ENCODE peak calls at places on chromosomes 1 and 21, in ten cellular contexts. P is tibial artery; N is Panc1; D is uterus; J is CD4-positive, alpha-beta memory T cell; G is heart left ventricle; C is HepG2; W is pancreas; E is colonic mucosa; O is naive thymus-derived CD4-positive, alpha-beta T cell. X is an unnamed sample.

GRCh38 chr1:152969036-152969435 is 1.4 kb upstream of the SPRR4 start:
- DNase-seq in J (no peak), E (no peak), D (no peak), W (no peak), C (no peak), G (no peak), P (no peak), O (no peak), N (no peak), X (no peak)

GRCh38 chr21:29347274-29347681 is 48.6 kb downstream of the BACH1 start:
- DNase-seq in P (peak; percentile 33), E (no peak), O (no peak), G (no peak), W (no peak), N (no peak), D (no peak), C (peak; percentile 27), J (no peak), X (no peak)

GRCh38 chr1:180249725-180250498 is 19.8 kb downstream of the LHX4 start:
- DNase-seq in C (no peak), W (no peak), O (no peak), N (no peak), J (no peak), E (no peak), P (no peak), G (no peak), D (no peak), X (no peak)

GRCh38 chr21:43861716-43862115 is 3.3 kb upstream of the AGPAT3 start:
- DNase-seq in N (no peak), G (no peak), P (no peak), J (no peak), D (no peak), O (peak; percentile 21), C (no peak), W (no peak), E (no peak), X (no peak)

GRCh38 chr1:177780096-177780700 is 189.7 kb downstream of the SEC16B start:
- DNase-seq in E (no peak), D (no peak), N (peak; percentile 20), C (peak; percentile 63), W (no peak), O (no peak), J (no peak), P (no peak), G (no peak), X (no peak)

GRCh38 chr1:87242445-87243185 is 86.1 kb upstream of the LMO4 start:
- DNase-seq in E (no peak), J (no peak), O (no peak), G (no peak), W (no peak), D (no peak), C (no peak), P (no peak), N (no peak), X (no peak)

GRCh38 chr1:223732993-223733798 is 20.9 kb downstream of the CAPN2 start:
- DNase-seq in W (no peak), D (no peak), E (no peak), G (peak; percentile 60), O (no peak), C (peak; percentile 23), P (no peak), J (no peak), N (no peak), X (no peak)

GRCh38 chr21:42622284-42622683 is 31.1 kb upstream of the PDE9A start:
- DNase-seq in W (no peak), D (peak; percentile 3), J (no peak), E (no peak), C (no peak), G (no peak), P (no peak), N (no peak), O (no peak), X (no peak)

GRCh38 chr1:32861904-32862698 is 8.6 kb downstream of the FNDC5 start:
- DNase-seq in E (no peak), O (no peak), N (no peak), G (no peak), J (no peak), P (no peak), D (no peak), C (no peak), W (no peak), X (no peak)

GRCh38 chr21:15498455-15498854 is 231.3 kb upstream of the USP25 start:
- DNase-seq in G (no peak), D (no peak), P (no peak), W (no peak), N (no peak), C (no peak), O (no peak), E (no peak), J (no peak), X (no peak)

GRCh38 chr1:181793826-181794225 is 267.7 kb downstream of the ZNF648 start:
- DNase-seq in W (no peak), D (no peak), E (no peak), J (no peak), C (no peak), P (no peak), G (no peak), O (no peak), N (no peak), X (no peak)

GRCh38 chr21:36297938-36298572 is 21.9 kb upstream of the MORC3 start:
- DNase-seq in J (peak; percentile 81), P (peak; percentile 66), E (peak; percentile 91), G (peak; percentile 53), W (no peak), N (no peak), D (peak; percentile 23), C (peak; percentile 5), O (peak; percentile 89), X (no peak)

GRCh38 chr21:27734146-27734545 is 767.3 kb upstream of the ADAMTS5 start:
- DNase-seq in J (no peak), G (no peak), E (no peak), D (no peak), P (no peak), N (no peak), C (no peak), W (no peak), O (no peak), X (no peak)

GRCh38 chr1:178543291-178543609 is 30.3 kb downstream of the TEX35 start:
- DNase-seq in N (no peak), C (no peak), G (no peak), W (no peak), J (peak; percentile 9), P (no peak), O (peak; percentile 11), D (no peak), E (no peak), X (no peak)

GRCh38 chr21:16308269-16308668 is 578.5 kb downstream of the USP25 start:
- DNase-seq in W (no peak), O (no peak), J (no peak), N (no peak), C (no peak), E (no peak), P (no peak), G (no peak), D (no peak), X (no peak)

GRCh38 chr1:110960777-110961420 is 2.8 kb downstream of the LRIF1 start:
- DNase-seq in E (no peak), O (no peak), J (no peak), D (no peak), G (no peak), W (no peak), P (no peak), C (no peak), N (no peak), X (no peak)
- H3K9me3 ChIP-seq in E (no peaks in the 10 kb centered on the region), O (peaks cover 11% of the 10 kb centered on the region), J (peaks cover 10% of the 10 kb centered on the region), D (peaks cover 4% of the 10 kb centered on the region), G (peaks cover 6% of the 10 kb centered on the region), W (no peaks in the 10 kb centered on the region), P (no peaks in the 10 kb centered on the region), C (no peaks in the 10 kb centered on the region), N (no peaks in the 10 kb centered on the region), X (peaks cover 5% of the 10 kb centered on the region)

GRCh38 chr1:203858975-203859374 is 2.4 kb upstream of the SNRPE start:
- DNase-seq in G (no peak), D (no peak), O (no peak), W (no peak), P (no peak), J (no peak), N (no peak), E (no peak), C (no peak), X (no peak)
- H3K4me3 ChIP-seq in G (no peak overlapping the region), D (no peak overlapping the region), O (no peak overlapping the region), W (no peak overlapping the region), P (no peak overlapping the region), J (no peak overlapping the region), N (no peak overlapping the region), E (no peak overlapping the region), C (no peak overlapping the region), X (no peak overlapping the region)

GRCh38 chr21:7953058-7953457 is 2568.3 kb upstream of the TPTE start:
- DNase-seq in G (no peak), C (no peak), O (no peak), W (no peak), D (no peak), J (no peak), E (no peak), P (no peak), N (no peak), X (no peak)

GRCh38 chr21:7951854-7952519 is 2569.4 kb upstream of the TPTE start:
- DNase-seq in D (no peak), G (no peak), J (no peak), P (no peak), N (no peak), W (no peak), C (no peak), O (no peak), E (no peak), X (no peak)

GRCh38 chr21:7947422-7947821 is 2574.0 kb upstream of the TPTE start:
- DNase-seq in C (no peak), N (no peak), G (no peak), E (no peak), D (no peak), J (no peak), P (no peak), W (no peak), O (no peak), X (no peak)

GRCh38 chr21:7957713-7958064 is 2563.7 kb upstream of the TPTE start:
- DNase-seq in O (no peak), J (no peak), D (no peak), E (no peak), G (no peak), C (no peak), N (no peak), W (no peak), P (no peak), X (no peak)

DNA sequence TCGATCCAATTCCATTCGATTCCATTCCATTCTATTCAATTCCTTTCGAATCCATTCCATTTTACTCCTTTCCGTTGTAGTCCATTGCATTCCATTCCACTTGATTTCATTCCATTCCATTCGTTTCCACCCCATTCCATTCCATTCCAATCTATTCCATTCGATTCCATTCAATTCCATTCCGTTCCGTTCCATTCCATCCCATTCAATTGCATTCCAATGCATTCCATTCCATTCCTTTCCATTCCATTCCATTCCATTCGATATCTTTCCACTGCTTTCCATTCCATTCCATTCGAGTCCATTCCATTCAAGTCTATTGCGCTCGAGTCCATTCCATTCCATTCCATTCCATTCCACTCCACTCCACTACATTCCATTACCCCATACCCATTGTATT is 2568.7 kb upstream of the TPTE start:
- DNase-seq in C (no peak), E (no peak), J (no peak), P (no peak), W (no peak), N (no peak), G (no peak), O (no peak), D (no peak), X (no peak)
- H3K9me3 ChIP-seq in C (no peaks in the 10 kb centered on the region), E (peaks cover 40% of the 10 kb centered on the region), J (peaks cover 94% of the 10 kb centered on the region), P (peaks cover 95% of the 10 kb centered on the region), W (no peaks in the 10 kb centered on the region), N (no peaks in the 10 kb centered on the region), G (peaks cover 75% of the 10 kb centered on the region), O (peaks cover 99% of the 10 kb centered on the region), D (peaks cover 24% of the 10 kb centered on the region), X (peaks cover 47% of the 10 kb centered on the region)

GRCh38 chr1:59150537-59151386 is 146.1 kb upstream of the FGGY start:
- DNase-seq in G (peak; percentile 95), C (peak; percentile 44), E (peak; percentile 46), N (peak; percentile 91), W (no peak), J (no peak), P (peak; percentile 87), O (no peak), D (peak; percentile 95), X (peak; percentile 87)
- H3K4me3 ChIP-seq in G (peak overlapping the region; percentile 33), C (no peak overlapping the region), E (no peak overlapping the region), N (peak overlapping the region; percentile 3), W (no peak overlapping the region), J (no peak overlapping the region), P (peak overlapping the region; percentile 21), O (no peak overlapping the region), D (peak overlapping the region; percentile 5), X (no peak overlapping the region)

X was measured in ovary.